ENCODE peak calls at places on chromosomes 11 and 22, in seven cellular contexts. One of them, this sample, is unnamed.

GRCh38 chr22:50607366-50608020 is 6.9 kb downstream of the MAPK8IP2 start:
- DNase-seq in body of pancreas: no peak
- DNase-seq in colonic mucosa: no peak
- DNase-seq in H9: no peak
- DNase-seq in aorta: no peak
- DNase-seq in A549: no peak
- DNase-seq in endodermal cell: no peak
- DNase-seq in this sample: no peak

GRCh38 chr11:108697872-108698473 is 33.1 kb downstream of the DDX10 start:
- DNase-seq in body of pancreas: peak
- DNase-seq in colonic mucosa: peak
- DNase-seq in H9: peak
- DNase-seq in aorta: peak
- DNase-seq in A549: peak
- DNase-seq in endodermal cell: peak
- DNase-seq in this sample: peak

GRCh38 chr11:44568706-44569473 is 3.4 kb downstream of the CD82 start:
- DNase-seq in body of pancreas: peak
- DNase-seq in colonic mucosa: peak
- DNase-seq in H9: no peak
- DNase-seq in aorta: peak
- DNase-seq in A549: peak
- DNase-seq in endodermal cell: no peak
- DNase-seq in this sample: peak

GRCh38 chr22:17213976-17214375 is 5.3 kb downstream of the ADA2 start:
- DNase-seq in body of pancreas: peak
- DNase-seq in colonic mucosa: peak
- DNase-seq in H9: peak
- DNase-seq in aorta: peak
- DNase-seq in A549: peak
- DNase-seq in endodermal cell: peak
- DNase-seq in this sample: peak

GRCh38 chr11:30326114-30326783 is 3.3 kb downstream of the ARL14EP start:
- DNase-seq in body of pancreas: no peak
- DNase-seq in colonic mucosa: no peak
- DNase-seq in H9: no peak
- DNase-seq in aorta: no peak
- DNase-seq in A549: no peak
- DNase-seq in endodermal cell: no peak
- DNase-seq in this sample: no peak

GRCh38 chr11:26696330-26696729 is 25.5 kb downstream of the SLC5A12 start:
- DNase-seq in body of pancreas: no peak
- DNase-seq in colonic mucosa: no peak
- DNase-seq in H9: no peak
- DNase-seq in aorta: no peak
- DNase-seq in A549: no peak
- DNase-seq in endodermal cell: no peak
- DNase-seq in this sample: no peak

GRCh38 chr22:45064313-45065268 is 54.8 kb upstream of the PHF21B start:
- DNase-seq in body of pancreas: no peak
- DNase-seq in colonic mucosa: no peak
- DNase-seq in H9: no peak
- DNase-seq in aorta: no peak
- DNase-seq in A549: no peak
- DNase-seq in endodermal cell: no peak
- DNase-seq in this sample: peak

GRCh38 chr22:19036523-19037273 is 85.5 kb downstream of the DGCR2 start:
- DNase-seq in body of pancreas: no peak
- DNase-seq in colonic mucosa: no peak
- DNase-seq in H9: peak
- DNase-seq in aorta: no peak
- DNase-seq in A549: peak
- DNase-seq in endodermal cell: peak
- DNase-seq in this sample: no peak

GRCh38 chr22:39419096-39419495 is 19.5 kb downstream of the TAB1 start:
- DNase-seq in body of pancreas: no peak
- DNase-seq in colonic mucosa: no peak
- DNase-seq in H9: no peak
- DNase-seq in aorta: peak
- DNase-seq in A549: no peak
- DNase-seq in endodermal cell: no peak
- DNase-seq in this sample: no peak

GRCh38 chr11:117597083-117597482 is 199.9 kb downstream of the DSCAML1 start:
- DNase-seq in body of pancreas: peak
- DNase-seq in colonic mucosa: peak
- DNase-seq in H9: peak
- DNase-seq in aorta: no peak
- DNase-seq in A549: peak
- DNase-seq in endodermal cell: peak
- DNase-seq in this sample: peak

GRCh38 chr22:41799486-41800347 is 762 bp upstream of the CCDC134 start:
- DNase-seq in body of pancreas: peak
- DNase-seq in colonic mucosa: peak
- DNase-seq in H9: peak
- DNase-seq in aorta: peak
- DNase-seq in A549: no peak
- DNase-seq in endodermal cell: peak
- DNase-seq in this sample: peak

GRCh38 chr22:22368516-22368915 is 123.9 kb downstream of the VPREB1 start:
- DNase-seq in body of pancreas: no peak
- DNase-seq in colonic mucosa: no peak
- DNase-seq in H9: no peak
- DNase-seq in aorta: no peak
- DNase-seq in A549: no peak
- DNase-seq in endodermal cell: no peak
- DNase-seq in this sample: no peak

GRCh38 chr22:24466831-24467249 is 28.3 kb upstream of the UPB1 start:
- DNase-seq in body of pancreas: peak
- DNase-seq in colonic mucosa: no peak
- DNase-seq in H9: no peak
- DNase-seq in aorta: peak
- DNase-seq in A549: peak
- DNase-seq in endodermal cell: no peak
- DNase-seq in this sample: peak

GRCh38 chr11:71144736-71145135 is 107.6 kb downstream of the SHANK2 start:
- DNase-seq in body of pancreas: no peak
- DNase-seq in colonic mucosa: no peak
- DNase-seq in H9: no peak
- DNase-seq in aorta: no peak
- DNase-seq in A549: no peak
- DNase-seq in endodermal cell: no peak
- DNase-seq in this sample: no peak

GRCh38 chr11:13012037-13012693 is 3.0 kb downstream of the RASSF10 start:
- DNase-seq in body of pancreas: peak
- DNase-seq in colonic mucosa: peak
- DNase-seq in H9: no peak
- DNase-seq in aorta: no peak
- DNase-seq in A549: no peak
- DNase-seq in endodermal cell: peak
- DNase-seq in this sample: no peak

GRCh38 chr11:61761440-61762163 is 9.2 kb downstream of the MYRF start:
- DNase-seq in body of pancreas: no peak
- DNase-seq in colonic mucosa: no peak
- DNase-seq in H9: no peak
- DNase-seq in aorta: no peak
- DNase-seq in A549: no peak
- DNase-seq in endodermal cell: no peak
- DNase-seq in this sample: no peak

GRCh38 chr11:71112454-71112853 is 139.9 kb downstream of the SHANK2 start:
- DNase-seq in body of pancreas: no peak
- DNase-seq in colonic mucosa: no peak
- DNase-seq in H9: peak
- DNase-seq in aorta: peak
- DNase-seq in A549: no peak
- DNase-seq in endodermal cell: peak
- DNase-seq in this sample: no peak

GRCh38 chr22:40394607-40395006 is 24.2 kb downstream of the SGSM3 start:
- DNase-seq in body of pancreas: no peak
- DNase-seq in colonic mucosa: no peak
- DNase-seq in H9: no peak
- DNase-seq in aorta: no peak
- DNase-seq in A549: no peak
- DNase-seq in endodermal cell: no peak
- DNase-seq in this sample: no peak

GRCh38 chr11:26901162-26901561 is 92.8 kb upstream of the FIBIN start:
- DNase-seq in body of pancreas: no peak
- DNase-seq in colonic mucosa: no peak
- DNase-seq in H9: no peak
- DNase-seq in aorta: peak
- DNase-seq in A549: no peak
- DNase-seq in endodermal cell: no peak
- DNase-seq in this sample: no peak

GRCh38 chr11:14967581-14968214 is 4.5 kb downstream of the CALCA start:
- DNase-seq in body of pancreas: no peak
- DNase-seq in colonic mucosa: no peak
- DNase-seq in H9: no peak
- DNase-seq in aorta: no peak
- DNase-seq in A549: no peak
- DNase-seq in endodermal cell: no peak
- DNase-seq in this sample: no peak

GRCh38 chr11:68584097-68584496 is 100.2 kb upstream of the GAL start:
- DNase-seq in body of pancreas: peak
- DNase-seq in colonic mucosa: peak
- DNase-seq in H9: peak
- DNase-seq in aorta: no peak
- DNase-seq in A549: peak
- DNase-seq in endodermal cell: peak
- DNase-seq in this sample: peak

GRCh38 chr11:32658639-32659406 is 75.2 kb downstream of the EIF3M start:
- DNase-seq in body of pancreas: no peak
- DNase-seq in colonic mucosa: no peak
- DNase-seq in H9: no peak
- DNase-seq in aorta: no peak
- DNase-seq in A549: no peak
- DNase-seq in endodermal cell: no peak
- DNase-seq in this sample: no peak

GRCh38 chr22:43180670-43181069 is 6.3 kb downstream of the TTLL12 start:
- DNase-seq in body of pancreas: no peak
- DNase-seq in colonic mucosa: no peak
- DNase-seq in H9: no peak
- DNase-seq in aorta: peak
- DNase-seq in A549: no peak
- DNase-seq in endodermal cell: no peak
- DNase-seq in this sample: no peak

GRCh38 chr11:128470081-128470480 is 117.3 kb downstream of the ETS1 start:
- DNase-seq in body of pancreas: no peak
- DNase-seq in colonic mucosa: no peak
- DNase-seq in H9: no peak
- DNase-seq in aorta: no peak
- DNase-seq in A549: no peak
- DNase-seq in endodermal cell: no peak
- DNase-seq in this sample: no peak

GRCh38 chr11:76628408-76628947 is 42.1 kb downstream of the LRRC32 start:
- DNase-seq in body of pancreas: no peak
- DNase-seq in colonic mucosa: no peak
- DNase-seq in H9: no peak
- DNase-seq in aorta: no peak
- DNase-seq in A549: no peak
- DNase-seq in endodermal cell: peak
- DNase-seq in this sample: no peak
- H3K27ac ChIP-seq in body of pancreas: no peak
- H3K27ac ChIP-seq in colonic mucosa: no peak
- H3K27ac ChIP-seq in H9: no peak
- H3K27ac ChIP-seq in aorta: no peak
- H3K27ac ChIP-seq in A549: no peak
- H3K27ac ChIP-seq in endodermal cell: no peak
- H3K27ac ChIP-seq in this sample: no peak

DNA sequence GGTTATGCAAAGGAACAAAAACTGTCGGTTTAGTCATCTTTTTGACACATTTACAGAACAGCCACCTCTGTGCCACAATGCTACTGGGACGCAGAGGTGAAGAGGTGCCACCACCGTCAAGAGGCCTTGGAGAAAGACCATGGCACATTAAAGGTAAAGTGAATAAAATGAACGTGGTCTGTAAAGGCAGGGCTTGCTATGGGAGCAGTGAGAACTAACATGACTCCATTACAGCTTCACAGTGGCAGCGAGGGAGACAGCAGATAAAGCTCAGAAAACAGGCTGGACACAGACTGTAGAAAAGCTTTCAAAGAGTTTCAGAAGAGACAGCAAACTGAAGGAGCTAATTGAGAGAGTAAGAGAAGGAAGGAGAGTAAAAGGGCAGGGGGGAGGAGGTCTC is 102.9 kb downstream of the GAB2 start:
- DNase-seq in body of pancreas: no peak
- DNase-seq in colonic mucosa: no peak
- DNase-seq in H9: no peak
- DNase-seq in aorta: no peak
- DNase-seq in A549: no peak
- DNase-seq in endodermal cell: no peak
- DNase-seq in this sample: no peak
- H3K27ac ChIP-seq in body of pancreas: no peak
- H3K27ac ChIP-seq in colonic mucosa: no peak
- H3K27ac ChIP-seq in H9: no peak
- H3K27ac ChIP-seq in aorta: no peak
- H3K27ac ChIP-seq in A549: no peak
- H3K27ac ChIP-seq in endodermal cell: no peak
- H3K27ac ChIP-seq in this sample: no peak

GRCh38 chr11:57633394-57634058 is 16.2 kb downstream of the YPEL4 start:
- DNase-seq in body of pancreas: no peak
- DNase-seq in colonic mucosa: no peak
- DNase-seq in H9: no peak
- DNase-seq in aorta: no peak
- DNase-seq in A549: no peak
- DNase-seq in endodermal cell: no peak
- DNase-seq in this sample: no peak
- H3K27ac ChIP-seq in body of pancreas: no peak
- H3K27ac ChIP-seq in colonic mucosa: no peak
- H3K27ac ChIP-seq in H9: no peak
- H3K27ac ChIP-seq in aorta: no peak
- H3K27ac ChIP-seq in A549: no peak
- H3K27ac ChIP-seq in endodermal cell: no peak
- H3K27ac ChIP-seq in this sample: no peak

GRCh38 chr11:47257518-47258316 is at the start of gene NR1H3:
- DNase-seq in body of pancreas: peak
- DNase-seq in colonic mucosa: peak
- DNase-seq in H9: peak
- DNase-seq in aorta: peak
- DNase-seq in A549: peak
- DNase-seq in endodermal cell: peak
- DNase-seq in this sample: peak

GRCh38 chr11:47256374-47256773 is 1.4 kb upstream of the NR1H3 start:
- DNase-seq in body of pancreas: no peak
- DNase-seq in colonic mucosa: no peak
- DNase-seq in H9: no peak
- DNase-seq in aorta: no peak
- DNase-seq in A549: no peak
- DNase-seq in endodermal cell: no peak
- DNase-seq in this sample: no peak

GRCh38 chr11:47259178-47259977 is 1.6 kb downstream of the NR1H3 start:
- DNase-seq in body of pancreas: no peak
- DNase-seq in colonic mucosa: peak
- DNase-seq in H9: peak
- DNase-seq in aorta: no peak
- DNase-seq in A549: peak
- DNase-seq in endodermal cell: peak
- DNase-seq in this sample: peak

GRCh38 chr11:47258317-47258902 is 614 bp downstream of the NR1H3 start:
- DNase-seq in body of pancreas: no peak
- DNase-seq in colonic mucosa: no peak
- DNase-seq in H9: no peak
- DNase-seq in aorta: no peak
- DNase-seq in A549: no peak
- DNase-seq in endodermal cell: no peak
- DNase-seq in this sample: no peak

GRCh38 chr11:47257178-47257517 is 648 bp upstream of the NR1H3 start:
- DNase-seq in body of pancreas: no peak
- DNase-seq in colonic mucosa: no peak
- DNase-seq in H9: no peak
- DNase-seq in aorta: no peak
- DNase-seq in A549: no peak
- DNase-seq in endodermal cell: no peak
- DNase-seq in this sample: no peak
- H3K27ac ChIP-seq in body of pancreas: peak
- H3K27ac ChIP-seq in colonic mucosa: peak
- H3K27ac ChIP-seq in H9: no peak
- H3K27ac ChIP-seq in aorta: no peak
- H3K27ac ChIP-seq in A549: peak
- H3K27ac ChIP-seq in endodermal cell: peak
- H3K27ac ChIP-seq in this sample: no peak

This sample was measured in SJCRH30.